ENCODE peak calls at places on chromosomes 12 and 14, in five cellular contexts. N, T, U, F and R are unnamed samples.

GRCh38 chr14:69107407-69108003 is 45.4 kb downstream of the DCAF5 start:
- DNase-seq in N (peak; percentile 66), U (peak; percentile 69), T (no peak), F (no peak), R (no peak)

GRCh38 chr12:30200864-30201263 is 417.1 kb upstream of the TMTC1 start:
- DNase-seq in F (no peak), T (no peak), U (peak; percentile 1), N (no peak), R (no peak)

GRCh38 chr12:53974084-53975018 is at the start of gene HOTAIR:
- DNase-seq in N (peak; percentile 25), T (no peak), U (no peak), F (no peak), R (no peak)

GRCh38 chr12:67222302-67222701 is 46.9 kb upstream of the CAND1 start:
- DNase-seq in N (peak; percentile 1), U (no peak), T (no peak), F (no peak), R (no peak)

GRCh38 chr14:36976571-36977023 is 195.8 kb downstream of the SLC25A21 start:
- DNase-seq in U (peak; percentile 49), T (no peak), N (no peak), F (no peak), R (no peak)

GRCh38 chr12:82862069-82862841 is 175.5 kb downstream of the TMTC2 start:
- DNase-seq in T (no peak), N (no peak), U (no peak), F (no peak), R (no peak)

GRCh38 chr12:95130096-95130495 is 56.7 kb upstream of the NR2C1 start:
- DNase-seq in T (no peak), U (no peak), F (no peak), N (no peak), R (no peak)

GRCh38 chr12:26564391-26564790 is 268.6 kb downstream of the ITPR2 start:
- DNase-seq in F (no peak), N (no peak), U (peak; percentile 51), T (no peak), R (no peak)

GRCh38 chr14:73323889-73324535 is 86.7 kb downstream of the PAPLN start:
- DNase-seq in N (no peak), F (no peak), T (no peak), U (no peak), R (no peak)

GRCh38 chr12:77710209-77710608 is 120.5 kb upstream of the NAV3 start:
- DNase-seq in T (no peak), N (no peak), U (no peak), F (no peak), R (no peak)

GRCh38 chr14:59463773-59464650 is 1.2 kb downstream of the GPR135 start:
- DNase-seq in N (peak; percentile 14), U (no peak), F (no peak), T (peak; percentile 62), R (peak; percentile 57)

GRCh38 chr12:75976113-75976512 is 55.5 kb downstream of the PHLDA1 start:
- DNase-seq in T (no peak), U (no peak), F (no peak), N (no peak), R (no peak)

GRCh38 chr14:100142073-100143040 is 17.1 kb downstream of the DEGS2 start:
- DNase-seq in F (no peak), N (peak; percentile 74), U (no peak), T (peak; percentile 48), R (no peak)

GRCh38 chr12:16609140-16609539 is 3.2 kb upstream of the LMO3 start:
- DNase-seq in T (no peak), N (no peak), U (peak; percentile 12), F (no peak), R (no peak)

GRCh38 chr12:6831450-6831995 is 3.3 kb downstream of the P3H3 start:
- DNase-seq in T (no peak), N (no peak), F (no peak), U (no peak), R (no peak)

GRCh38 chr12:56129210-56129691 is 1.2 kb downstream of the ESYT1 start:
- DNase-seq in U (peak; percentile 30), T (peak; percentile 79), F (peak; percentile 68), N (peak; percentile 66), R (peak; percentile 94)

GRCh38 chr12:105467710-105468366 is 137.3 kb downstream of the C12orf75 start:
- DNase-seq in N (no peak), T (no peak), U (no peak), F (no peak), R (no peak)

GRCh38 chr14:105859717-105860614 is 333.6 kb downstream of the TMEM121 start:
- DNase-seq in F (peak; percentile 3), U (no peak), N (peak; percentile 1), T (peak; percentile 3), R (peak; percentile 47)

GRCh38 chr14:69887740-69888657 is 8.8 kb downstream of the SMOC1 start:
- DNase-seq in U (peak; percentile 58), F (no peak), N (no peak), T (no peak), R (no peak)

GRCh38 chr12:7940906-7941305 is 4.9 kb upstream of the SLC2A3 start:
- DNase-seq in N (no peak), U (no peak), T (no peak), F (no peak), R (no peak)

GRCh38 chr12:14563051-14563450 is 4.6 kb downstream of the PLBD1 start:
- DNase-seq in T (no peak), U (no peak), N (peak; percentile 47), F (no peak), R (no peak)

GRCh38 chr14:90483551-90483950 is 86.7 kb downstream of the CALM1 start:
- DNase-seq in U (no peak), T (no peak), F (no peak), N (peak; percentile 48), R (no peak)

GRCh38 chr12:66851134-66851533 is 172.3 kb upstream of the GRIP1 start:
- DNase-seq in U (no peak), F (no peak), T (no peak), N (no peak), R (no peak)

GRCh38 chr12:94263011-94263786 is 114.8 kb downstream of the PLXNC1 start:
- DNase-seq in F (no peak), U (no peak), N (peak; percentile 32), T (peak; percentile 50), R (peak; percentile 53)

GRCh38 chr12:49548822-49549648 is 10.2 kb downstream of the KCNH3 start:
- DNase-seq in N (no peak), U (peak; percentile 20), F (no peak), T (no peak), R (peak; percentile 52)

GRCh38 chr12:49547090-49547690 is 8.4 kb downstream of the KCNH3 start:
- DNase-seq in F (no peak), U (no peak), N (no peak), T (no peak), R (no peak)

GRCh38 chr12:49546481-49546880 is 7.7 kb downstream of the KCNH3 start:
- DNase-seq in U (no peak), F (no peak), T (no peak), N (no peak), R (no peak)

GRCh38 chr12:49549735-49550710 is 11.2 kb downstream of the KCNH3 start:
- DNase-seq in U (no peak), F (no peak), T (no peak), N (no peak), R (no peak)

GRCh38 chr12:49548481-49548821 is 9.6 kb downstream of the KCNH3 start:
- DNase-seq in F (no peak), T (no peak), N (no peak), U (no peak), R (no peak)
- H3K4me3 ChIP-seq in F (peak overlapping the region; percentile 33), T (peak overlapping the region; percentile 28), N (no peak overlapping the region), U (no peak overlapping the region), R (peak overlapping the region; percentile 40)

DNA sequence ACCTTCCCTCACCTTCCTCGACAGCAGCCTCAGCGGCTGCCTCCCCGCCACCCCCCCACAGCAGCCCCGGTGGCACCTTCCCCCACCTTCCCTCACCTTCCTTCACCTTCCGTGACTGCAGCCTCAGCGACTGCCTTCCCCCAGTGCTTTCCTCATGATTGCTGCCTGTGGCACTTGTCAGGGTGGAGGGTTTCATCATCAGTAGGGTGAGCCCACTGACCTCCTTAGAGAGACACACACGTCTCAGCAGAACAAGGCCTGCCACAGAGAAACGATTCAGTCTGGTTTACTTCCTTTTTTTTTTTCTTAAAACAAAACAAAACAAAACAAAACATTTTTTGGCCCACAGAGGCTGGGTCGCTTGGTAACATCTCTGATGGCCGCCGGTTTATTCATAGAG is 75.0 kb downstream of the EP400 start:
- DNase-seq in T (peak; percentile 9), F (no peak), U (no peak), N (no peak), R (no peak)
- H3K36me3 ChIP-seq in T (no peaks in the 10 kb centered on the region), F (peaks cover 88% of the 10 kb centered on the region), U (peaks cover 28% of the 10 kb centered on the region), N (peaks cover 56% of the 10 kb centered on the region), R (no peaks in the 10 kb centered on the region)

DNA sequence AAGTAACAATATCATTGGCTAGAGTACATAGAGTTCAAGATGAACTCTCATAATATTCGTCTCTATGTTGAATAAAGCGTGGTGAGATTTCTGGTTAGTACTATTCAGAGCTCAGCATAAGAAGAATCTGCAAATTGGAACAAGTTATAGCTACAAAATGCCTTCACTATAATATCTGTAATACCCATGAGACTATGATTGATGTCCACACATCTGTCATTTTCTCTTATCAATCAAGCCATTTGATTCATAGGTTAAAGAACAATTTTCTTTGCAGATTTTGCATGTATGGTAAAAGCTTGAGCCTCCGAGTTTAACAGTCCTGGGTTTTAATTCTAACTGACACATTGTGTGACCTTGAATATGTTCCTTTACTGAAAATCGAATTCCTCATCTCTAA is 1.4 kb downstream of the SOCS4 start:
- DNase-seq in U (no peak), F (no peak), N (no peak), T (no peak), R (no peak)
- H3K4me3 ChIP-seq in U (peak overlapping the region; percentile 98), F (peak overlapping the region; percentile 83), N (no peak overlapping the region), T (peak overlapping the region; percentile 83), R (no peak overlapping the region)

GRCh38 chr12:884746-885414 is 64.6 kb downstream of the RAD52 start:
- DNase-seq in F (no peak), U (no peak), N (no peak), T (no peak), R (no peak)
- H3K36me3 ChIP-seq in F (peaks cover 99% of the 10 kb centered on the region), U (peaks cover 16% of the 10 kb centered on the region), N (peaks cover 48% of the 10 kb centered on the region), T (no peaks in the 10 kb centered on the region), R (peaks cover 100% of the 10 kb centered on the region)

DNA sequence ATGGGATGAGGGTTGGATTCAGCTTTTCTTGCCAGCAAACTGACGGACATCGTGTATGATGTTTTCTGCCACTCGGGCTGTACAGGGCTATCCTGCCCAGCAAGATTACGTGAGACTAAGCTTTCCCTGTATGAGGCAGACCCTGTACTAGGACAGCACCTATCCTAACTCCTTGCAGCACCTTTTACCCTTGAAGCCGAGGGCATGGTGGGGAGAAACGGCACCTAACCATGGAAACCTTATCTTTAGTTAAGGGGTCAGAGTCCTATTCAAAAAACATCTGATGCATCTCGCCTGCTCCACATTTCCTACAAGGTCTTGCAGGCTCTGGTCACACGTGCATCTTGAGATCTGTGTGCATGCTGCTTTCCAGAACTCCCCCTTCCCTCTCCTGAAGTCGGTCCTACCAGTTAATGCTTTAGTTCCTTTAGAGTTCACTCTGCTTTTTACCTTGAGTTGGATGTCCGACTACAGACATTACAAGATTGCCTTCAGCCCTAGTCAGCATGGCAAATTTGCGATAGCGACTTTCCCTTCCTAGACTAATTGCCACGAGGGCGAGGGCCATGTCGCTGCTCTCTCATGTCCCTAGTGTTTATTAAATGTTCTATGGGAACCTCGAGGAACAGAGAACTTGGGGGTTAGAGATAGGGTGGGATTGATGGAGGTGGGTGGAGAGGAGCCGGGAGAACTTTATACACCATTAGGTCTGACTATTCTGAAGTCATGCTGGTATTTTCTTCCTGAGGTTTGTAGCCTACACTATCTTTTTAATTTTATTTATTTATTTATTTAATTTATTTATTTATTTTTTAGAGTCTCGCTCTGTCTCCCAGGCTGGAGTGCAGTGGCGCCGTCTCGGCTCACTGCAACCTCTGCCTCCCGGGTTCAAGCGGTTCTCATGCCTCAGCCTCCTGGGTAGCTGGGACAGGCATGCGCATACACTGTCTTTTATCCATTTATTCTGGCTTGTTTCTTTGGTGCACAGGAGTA is 6.6 kb downstream of the RAN start:
- DNase-seq in F (no peak), T (no peak), U (no peak), N (no peak), R (no peak)
- H3K4me3 ChIP-seq in F (no peak overlapping the region), T (no peak overlapping the region), U (no peak overlapping the region), N (no peak overlapping the region), R (no peak overlapping the region)